ENCODE peak calls at places on chromosomes 5 and 9, in seven cellular contexts. H is GM20000, K is C1 segment of cervical spinal cord, L is right cardiac atrium, U is PC-9, C is NCI-H345, D is AG09319. A is an unnamed sample.

GRCh38 chr9:27109621-27110020 is 596 bp downstream of the TEK start:
- DNase-seq in K (no peak), U (no peak), L (no peak), C (peak; percentile 27), H (no peak), D (no peak), A (no peak)

GRCh38 chr5:58437661-58438060 is 22.2 kb downstream of the PLK2 start:
- DNase-seq in K (no peak), D (no peak), H (no peak), U (no peak), L (no peak), C (no peak), A (no peak)

GRCh38 chr9:111427186-111427585 is 57.0 kb downstream of the ECPAS start:
- DNase-seq in D (no peak), U (no peak), H (peak; percentile 13), L (no peak), C (no peak), K (no peak), A (peak; percentile 55)

GRCh38 chr5:16812911-16813310 is 123.2 kb downstream of the MYO10 start:
- DNase-seq in K (no peak), H (no peak), C (peak; percentile 49), L (no peak), U (peak; percentile 82), D (no peak), A (no peak)

GRCh38 chr9:77944556-77945261 is 86.9 kb downstream of the GNAQ start:
- DNase-seq in L (no peak), D (no peak), K (no peak), H (no peak), U (no peak), C (no peak), A (no peak)

GRCh38 chr9:13083973-13084528 is 195.4 kb downstream of the MPDZ start:
- DNase-seq in L (no peak), H (no peak), U (peak; percentile 1), D (no peak), K (no peak), C (no peak), A (peak; percentile 54)

GRCh38 chr9:136643596-136644342 is 18.9 kb upstream of the EGFL7 start:
- DNase-seq in D (no peak), L (no peak), H (no peak), U (no peak), K (no peak), C (no peak), A (no peak)

GRCh38 chr9:105911104-105911911 is 217.0 kb downstream of the TMEM38B start:
- DNase-seq in D (no peak), U (peak; percentile 30), L (no peak), H (no peak), K (no peak), C (no peak), A (no peak)

GRCh38 chr9:131037336-131038255 is 28.6 kb downstream of the LAMC3 start:
- DNase-seq in L (peak; percentile 31), H (no peak), D (no peak), C (no peak), U (no peak), K (no peak), A (peak; percentile 36)

GRCh38 chr9:93896093-93896492 is 59.1 kb downstream of the BARX1 start:
- DNase-seq in K (no peak), D (no peak), H (no peak), U (no peak), C (no peak), L (no peak), A (no peak)

GRCh38 chr5:14560091-14560595 is 21.4 kb upstream of the OTULINL start:
- DNase-seq in C (peak; percentile 94), K (no peak), D (no peak), U (no peak), H (no peak), L (no peak), A (no peak)